ENCODE peak calls at places on chromosomes 11 and 22, in five cellular contexts. P is IMR-90, U is trophoblast cell, B is H1, S is mesenchymal stem cell. H is an unnamed sample.

GRCh38 chr11:93329936-93330445 is 551 bp upstream of the DEUP1 start:
- DNase-seq in B (no peak), S (peak), P (no peak), U (peak), H (peak)

GRCh38 chr11:41878158-41878557 is 418.7 kb upstream of the LRRC4C start:
- DNase-seq in P (no peak), U (no peak), S (peak), B (no peak), H (no peak)

GRCh38 chr22:29314074-29314473 is 1.4 kb downstream of the RASL10A start:
- DNase-seq in S (no peak), U (no peak), P (no peak), B (no peak), H (no peak)

GRCh38 chr22:19855504-19856409 is 1.1 kb upstream of the GNB1L start:
- DNase-seq in S (peak), P (peak), B (no peak), U (peak), H (peak)

GRCh38 chr11:58059011-58059358 is 28.2 kb downstream of the OR6Q1 start:
- DNase-seq in U (peak), B (no peak), P (peak), S (peak), H (peak)

GRCh38 chr11:93922830-93923229 is 72.4 kb upstream of the VSTM5 start:
- DNase-seq in P (no peak), B (no peak), S (no peak), U (no peak), H (no peak)

GRCh38 chr11:15930442-15931025 is 425.8 kb downstream of the SOX6 start:
- DNase-seq in U (peak), S (no peak), B (no peak), P (no peak), H (no peak)

GRCh38 chr11:71452354-71453020 is 516 bp upstream of the NADSYN1 start:
- DNase-seq in B (no peak), S (peak), P (peak), U (peak), H (peak)

GRCh38 chr11:125603207-125603606 is 10.6 kb downstream of the STT3A start:
- DNase-seq in P (peak), B (no peak), S (no peak), U (no peak), H (no peak)

GRCh38 chr11:47477323-47477722 is 28.4 kb upstream of the RAPSN start:
- DNase-seq in S (no peak), B (no peak), U (no peak), P (peak), H (no peak)

GRCh38 chr11:132177106-132177505 is 806.7 kb downstream of the NTM start:
- DNase-seq in P (peak), U (peak), S (peak), B (no peak), H (peak)

GRCh38 chr11:1827095-1827797 is 7.5 kb upstream of the SYT8 start:
- DNase-seq in S (peak), P (peak), U (no peak), B (no peak), H (no peak)

GRCh38 chr11:3879216-3879966 is 23.9 kb downstream of the STIM1 start:
- DNase-seq in B (no peak), P (no peak), S (no peak), U (no peak), H (no peak)

GRCh38 chr11:117009905-117010605 is 88.2 kb downstream of the SIK3 start:
- DNase-seq in S (no peak), U (peak), B (peak), P (no peak), H (peak)

GRCh38 chr11:76803023-76803422 is 19.9 kb downstream of the TSKU start:
- DNase-seq in B (no peak), P (peak), U (peak), S (peak), H (no peak)

GRCh38 chr11:134610116-134610910 is 198.3 kb upstream of the B3GAT1 start:
- DNase-seq in U (no peak), S (no peak), P (no peak), B (no peak), H (no peak)

GRCh38 chr11:60265373-60266214 is 14.9 kb upstream of the MS4A4A start:
- DNase-seq in S (peak), P (peak), B (no peak), U (peak), H (peak)

GRCh38 chr11:12418019-12418611 is 40.7 kb downstream of the PARVA start:
- DNase-seq in B (no peak), S (no peak), P (peak), U (peak), H (peak)
- H3K18ac ChIP-seq in B (peak), S (no peak), P (peak), U (peak), H (peak)

GRCh38 chr11:44285756-44286155 is 24.2 kb downstream of the ALX4 start:
- DNase-seq in U (no peak), P (peak), S (no peak), B (no peak), H (peak)

GRCh38 chr11:44286911-44287310 is 23.0 kb downstream of the ALX4 start:
- DNase-seq in U (no peak), P (no peak), S (no peak), B (no peak), H (no peak)

GRCh38 chr11:44290206-44290605 is 19.7 kb downstream of the ALX4 start:
- DNase-seq in B (no peak), S (no peak), U (no peak), P (no peak), H (no peak)

GRCh38 chr11:44288133-44288526 is 21.8 kb downstream of the ALX4 start:
- DNase-seq in U (no peak), P (no peak), B (no peak), S (no peak), H (no peak)

DNA sequence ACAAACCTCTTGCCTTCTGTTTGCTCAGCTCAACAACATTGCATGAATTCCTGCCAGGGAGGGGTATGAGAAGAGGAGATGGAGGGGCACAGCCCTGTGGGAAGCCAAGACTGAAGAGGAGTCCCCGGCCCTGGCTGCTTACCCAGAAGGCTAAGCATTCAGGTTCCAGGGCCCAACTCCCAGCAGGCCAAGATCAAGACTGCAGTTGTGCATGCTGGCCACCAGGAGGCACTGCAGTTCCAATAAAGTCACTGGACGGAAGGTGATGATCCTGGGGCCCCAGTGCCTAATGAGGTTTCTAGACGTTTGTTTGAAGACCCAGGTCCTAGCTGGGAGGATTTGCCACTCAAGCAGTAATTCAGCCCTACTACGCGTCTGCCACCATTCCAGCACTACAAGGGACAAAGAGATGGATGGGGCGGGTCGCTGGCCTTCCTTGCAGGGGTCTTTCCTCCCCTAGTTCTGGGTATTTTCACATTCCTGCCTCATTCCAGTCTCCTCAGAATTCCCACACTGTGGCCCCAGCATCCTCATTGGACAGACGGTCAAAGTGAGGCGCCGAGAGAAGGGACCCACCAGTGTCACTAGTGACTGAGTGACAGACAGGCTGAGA is 23.6 kb downstream of the ALX4 start:
- DNase-seq in U (peak), S (peak), B (no peak), P (peak), H (peak)
- H3K23ac ChIP-seq in U (no peak), S (no peak), B (no peak), P (no peak), H (no peak)

GRCh38 chr11:65859134-65859811 is 960 bp upstream of the MUS81 start:
- DNase-seq in S (peak), P (peak), U (peak), B (peak), H (peak)

GRCh38 chr11:65859812-65860277 is 388 bp upstream of the MUS81 start:
- DNase-seq in U (no peak), S (no peak), P (no peak), B (no peak), H (no peak)

GRCh38 chr11:65856689-65857499 is 1.1 kb downstream of the CFL1 start:
- DNase-seq in U (peak), S (peak), P (peak), B (no peak), H (peak)

GRCh38 chr11:65857500-65858353 is at the start of gene CFL1:
- DNase-seq in B (peak), P (peak), U (peak), S (peak), H (peak)

DNA sequence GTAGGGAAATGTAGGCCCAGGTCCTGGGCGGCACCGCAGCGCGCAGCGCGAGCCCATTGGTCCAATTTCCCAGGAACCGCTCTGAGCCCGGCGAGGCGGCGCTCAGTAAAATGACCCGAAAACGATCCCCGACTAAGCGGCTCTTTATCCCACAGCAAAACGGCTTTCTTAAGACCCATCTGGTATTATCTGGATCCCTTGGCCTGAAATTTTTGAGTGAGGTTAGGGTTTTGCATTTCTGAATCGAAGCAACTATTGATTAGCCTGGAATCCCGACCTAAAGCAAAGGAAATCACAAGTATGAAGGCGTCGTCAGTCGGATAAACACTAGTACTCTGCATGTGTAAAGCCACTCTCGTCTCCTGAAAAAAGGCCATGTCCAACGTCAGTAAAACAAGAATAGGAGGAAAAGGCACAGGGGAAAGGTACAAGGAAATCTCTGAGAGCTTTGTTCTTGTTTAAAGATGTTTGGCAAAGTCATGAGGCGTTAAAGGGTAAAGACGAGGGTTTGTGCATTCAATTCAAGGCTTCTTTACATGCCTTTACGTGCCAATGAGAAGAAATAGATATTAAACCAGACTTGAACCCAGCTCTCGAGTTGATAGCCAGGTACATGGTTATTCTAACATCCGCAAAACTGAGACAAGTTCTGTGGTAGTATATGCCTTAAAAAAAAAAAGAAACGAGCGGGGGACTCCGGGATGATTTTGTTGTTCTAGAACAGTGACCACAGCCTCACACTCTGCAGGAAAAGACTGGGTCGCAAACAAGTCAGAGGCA is 564 bp upstream of the CFL1 start:
- DNase-seq in S (no peak), U (peak), B (no peak), P (no peak), H (peak)
- H3K4me3 ChIP-seq in S (peak), U (peak), B (peak), P (peak), H (peak)

GRCh38 chr22:38984224-38984623 is 2.1 kb downstream of the APOBEC3B start:
- DNase-seq in P (no peak), B (no peak), S (no peak), U (no peak), H (no peak)
- H3K18ac ChIP-seq in P (no peak), B (no peak), S (no peak), U (no peak), H (no peak)

GRCh38 chr22:37803636-37804371 is 3.9 kb upstream of the GCAT start:
- DNase-seq in U (no peak), P (no peak), B (no peak), S (no peak), H (no peak)

GRCh38 chr22:37804502-37804885 is 3.2 kb upstream of the GCAT start:
- DNase-seq in S (no peak), B (no peak), U (no peak), P (no peak), H (no peak)

GRCh38 chr22:37805878-37806277 is 1.9 kb upstream of the GCAT start:
- DNase-seq in S (no peak), P (no peak), B (no peak), U (peak), H (no peak)

GRCh38 chr22:37806409-37807338 is 1.1 kb upstream of the GCAT start:
- DNase-seq in U (peak), P (peak), S (peak), B (no peak), H (peak)

DNA sequence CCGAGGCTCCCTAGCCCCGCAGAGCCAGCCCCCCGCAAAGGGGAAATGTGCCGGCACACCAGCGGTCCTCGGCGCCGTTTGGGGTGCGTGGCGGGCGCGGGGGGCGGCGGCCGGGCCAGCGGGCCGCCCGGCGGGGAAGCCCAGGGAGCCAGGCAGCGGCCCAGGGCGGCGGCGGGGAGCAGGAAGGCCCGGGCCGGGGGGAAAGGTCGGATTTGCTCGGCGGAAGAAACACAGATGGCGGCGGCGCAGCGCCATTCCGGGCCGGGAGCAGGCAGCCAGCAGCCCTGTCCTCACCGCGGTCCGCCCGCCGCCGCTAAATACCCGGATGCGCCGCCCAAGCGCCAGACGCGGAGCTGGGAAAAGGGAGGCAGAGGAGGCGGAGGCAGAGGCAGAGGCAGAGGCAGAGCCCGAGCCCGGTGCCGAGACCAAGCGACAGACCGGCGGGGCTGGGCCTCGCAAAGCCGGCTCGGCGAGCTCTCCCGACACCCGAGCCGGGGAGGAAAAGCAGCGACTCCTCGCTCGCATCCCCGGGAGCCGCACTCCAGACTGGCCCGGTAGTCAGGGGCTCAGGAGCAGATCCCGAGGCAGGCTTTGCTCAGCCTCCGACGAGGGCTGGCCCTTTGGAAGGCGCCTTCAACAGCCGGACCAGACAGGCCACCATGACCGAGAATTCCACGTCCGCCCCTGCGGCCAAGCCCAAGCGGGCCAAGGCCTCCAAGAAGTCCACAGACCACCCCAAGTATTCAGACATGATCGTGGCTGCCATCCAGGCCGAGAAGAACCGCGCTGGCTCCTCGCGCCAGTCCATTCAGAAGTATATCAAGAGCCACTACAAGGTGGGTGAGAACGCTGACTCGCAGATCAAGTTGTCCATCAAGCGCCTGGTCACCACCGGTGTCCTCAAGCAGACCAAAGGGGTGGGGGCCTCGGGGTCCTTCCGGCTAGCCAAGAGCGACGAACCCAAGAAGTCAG is 2.6 kb upstream of the GCAT start:
- DNase-seq in B (no peak), S (peak), U (peak), P (peak), H (peak)
- H3K23ac ChIP-seq in B (no peak), S (no peak), U (no peak), P (peak), H (no peak)

GRCh38 chr22:50545522-50546325 is at the start of gene KLHDC7B:
- DNase-seq in S (peak), U (peak), B (no peak), P (peak), H (peak)

GRCh38 chr22:50547231-50547851 is 1.6 kb downstream of the KLHDC7B start:
- DNase-seq in P (no peak), S (no peak), U (no peak), B (no peak), H (no peak)

GRCh38 chr22:50548046-50548912 is 2.6 kb downstream of the KLHDC7B start:
- DNase-seq in S (no peak), P (no peak), U (no peak), B (no peak), H (no peak)

GRCh38 chr22:50544746-50545253 is 899 bp upstream of the KLHDC7B start:
- DNase-seq in P (no peak), S (no peak), U (peak), B (no peak), H (no peak)

GRCh38 chr22:50546326-50547230 is 879 bp downstream of the KLHDC7B start:
- DNase-seq in P (no peak), U (peak), B (no peak), S (no peak), H (no peak)
- H3K4me3 ChIP-seq in P (no peak), U (no peak), B (no peak), S (no peak), H (no peak)

DNA sequence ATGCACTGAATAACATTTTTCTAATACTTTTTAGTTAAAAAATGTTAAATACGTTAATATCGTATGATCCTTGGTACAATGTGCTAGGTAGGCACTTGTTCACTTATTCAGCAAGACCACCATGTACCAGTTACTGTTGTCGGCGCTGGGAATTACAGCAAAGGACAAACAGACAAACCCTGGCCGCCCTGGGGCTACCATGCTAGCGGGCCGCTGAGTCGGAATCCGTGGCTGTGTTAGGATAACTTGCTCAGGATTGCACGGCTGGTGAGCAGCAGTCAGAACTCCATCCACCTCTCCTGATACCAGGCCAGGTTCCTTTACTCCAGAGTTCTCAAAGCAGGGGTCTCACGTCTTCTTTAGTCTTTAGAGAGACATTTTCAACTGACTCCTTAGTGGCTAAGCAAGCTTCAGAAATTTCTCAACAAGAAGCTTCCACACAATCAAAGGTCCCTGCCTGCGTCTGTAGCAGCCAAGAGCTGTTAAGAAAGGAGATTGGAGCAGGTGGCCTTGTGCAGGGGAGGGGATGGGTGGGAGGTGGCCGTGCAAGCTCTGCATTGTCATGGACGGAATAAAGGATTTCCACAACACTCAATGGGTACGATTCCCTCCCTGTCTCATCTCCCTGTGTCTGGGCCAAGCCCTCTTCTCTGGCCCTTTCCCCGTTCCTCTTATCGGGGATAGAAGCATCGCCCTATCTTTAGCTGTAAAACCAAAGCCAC is 39.9 kb upstream of the NNMT start:
- DNase-seq in B (no peak), U (no peak), P (no peak), S (no peak), H (no peak)
- H3K18ac ChIP-seq in B (no peak), U (no peak), P (no peak), S (no peak), H (no peak)

GRCh38 chr11:130611791-130612251 is 163.4 kb downstream of the ADAMTS15 start:
- DNase-seq in B (no peak), P (peak), S (peak), U (peak), H (peak)

GRCh38 chr11:130606181-130606580 is 157.7 kb downstream of the ADAMTS15 start:
- DNase-seq in U (no peak), P (no peak), B (no peak), S (no peak), H (no peak)

GRCh38 chr11:130606781-130607511 is 158.5 kb downstream of the ADAMTS15 start:
- DNase-seq in S (no peak), P (peak), U (no peak), B (no peak), H (no peak)

GRCh38 chr11:130609121-130610035 is 160.9 kb downstream of the ADAMTS15 start:
- DNase-seq in U (no peak), P (no peak), S (peak), B (no peak), H (peak)

GRCh38 chr11:130608267-130608666 is 159.8 kb downstream of the ADAMTS15 start:
- DNase-seq in S (no peak), U (no peak), B (no peak), P (no peak), H (no peak)
- H3K23ac ChIP-seq in S (no peak), U (no peak), B (no peak), P (no peak), H (no peak)

GRCh38 chr11:72775288-72776110 is 18.3 kb downstream of the STARD10 start:
- DNase-seq in B (no peak), P (no peak), S (no peak), U (no peak), H (no peak)

GRCh38 chr11:72774499-72774898 is 19.3 kb downstream of the STARD10 start:
- DNase-seq in S (no peak), U (no peak), B (no peak), P (no peak), H (no peak)

GRCh38 chr11:72776844-72777754 is 16.7 kb downstream of the STARD10 start:
- DNase-seq in B (no peak), U (peak), P (no peak), S (no peak), H (peak)

GRCh38 chr11:72777755-72778278 is 16.0 kb downstream of the STARD10 start:
- DNase-seq in S (no peak), B (no peak), P (no peak), U (peak), H (no peak)

GRCh38 chr11:72776117-72776843 is 17.6 kb downstream of the STARD10 start:
- DNase-seq in P (no peak), B (no peak), S (no peak), U (no peak), H (no peak)
- H3K4me3 ChIP-seq in P (no peak), B (no peak), S (no peak), U (no peak), H (no peak)